ENCODE peak calls at places on chromosomes 7 and 10, in ten cellular contexts. I is activated CD4-positive, alpha-beta T cell treated with anti-CD3 and anti-CD28 coated beads, Interleukin-2, amount 10 ng/mL, durations not matched to agents 24 days and 14 days; U is ACHN; F is NCI-H1436; T is anterior cingulate cortex; O is astrocyte of the spinal cord; Z is cardiac muscle cell; M is spleen; E is frontal cortex; A is HT1080. Q is an unnamed sample.

GRCh38 chr7:95396136-95397032 is at the start of gene PON3:
- DNase-seq in A (no peak), U (no peak), I (peak), E (no peak), F (no peak), O (no peak), M (peak), T (no peak), Z (peak), Q (peak)

GRCh38 chr10:103637855-103638561 is 144.5 kb downstream of the NEURL1 start:
- DNase-seq in U (no peak), I (no peak), A (no peak), M (no peak), T (peak), E (no peak), F (no peak), O (peak), Z (peak), Q (peak)

GRCh38 chr10:24374134-24374915 is 165.4 kb downstream of the KIAA1217 start:
- DNase-seq in M (no peak), I (no peak), E (no peak), O (peak), F (no peak), U (no peak), Z (peak), A (no peak), T (no peak), Q (no peak)

GRCh38 chr10:79490400-79491081 is 21.8 kb upstream of the EIF5AL1 start:
- DNase-seq in A (peak), Z (peak), F (no peak), E (no peak), M (no peak), U (no peak), T (no peak), O (peak), I (no peak), Q (peak)

GRCh38 chr7:24069751-24070150 is 214.2 kb upstream of the NPY start:
- DNase-seq in F (no peak), E (no peak), A (no peak), M (no peak), O (no peak), T (no peak), U (no peak), Z (no peak), I (no peak), Q (no peak)

GRCh38 chr10:100729877-100730738 is 15.3 kb upstream of the PAX2 start:
- DNase-seq in Z (no peak), T (no peak), M (peak), A (no peak), E (no peak), I (no peak), U (peak), O (no peak), F (no peak), Q (no peak)

GRCh38 chr10:119502214-119502613 is 40.3 kb downstream of the RGS10 start:
- DNase-seq in Z (no peak), A (no peak), M (peak), I (peak), T (no peak), O (no peak), U (no peak), E (no peak), F (no peak), Q (no peak)

GRCh38 chr10:130160775-130161174 is 24.6 kb downstream of the GLRX3 start:
- DNase-seq in E (no peak), F (no peak), A (no peak), I (peak), U (no peak), O (peak), Z (no peak), M (no peak), T (no peak), Q (no peak)

GRCh38 chr10:72124984-72125383 is 36.6 kb upstream of the SPOCK2 start:
- DNase-seq in E (no peak), F (no peak), T (no peak), U (no peak), Z (peak), A (no peak), O (peak), I (no peak), M (no peak), Q (no peak)

GRCh38 chr7:94423865-94424264 is 29.2 kb downstream of the COL1A2 start:
- DNase-seq in I (no peak), M (no peak), A (peak), U (no peak), F (no peak), E (no peak), T (no peak), O (peak), Z (peak), Q (no peak)

GRCh38 chr10:101601541-101601940 is 13.4 kb downstream of the DPCD start:
- DNase-seq in O (no peak), Z (no peak), A (no peak), F (no peak), I (no peak), M (peak), E (no peak), T (no peak), U (no peak), Q (no peak)

GRCh38 chr10:132780356-132780755 is 5.6 kb downstream of the NKX6-2 start:
- DNase-seq in T (no peak), M (no peak), Z (no peak), E (no peak), F (no peak), O (no peak), A (no peak), U (no peak), I (no peak), Q (no peak)

GRCh38 chr10:89438525-89438924 is 24.2 kb downstream of the IFIT5 start:
- DNase-seq in M (no peak), F (no peak), A (no peak), T (no peak), Z (no peak), I (no peak), O (no peak), U (no peak), E (no peak), Q (no peak)

GRCh38 chr10:60040003-60040662 is 133.8 kb upstream of the CCDC6 start:
- DNase-seq in Z (no peak), A (no peak), M (no peak), F (no peak), U (no peak), I (no peak), E (no peak), T (no peak), O (no peak), Q (no peak)

GRCh38 chr10:22252801-22253577 is 35.2 kb upstream of the EBLN1 start:
- DNase-seq in U (no peak), M (peak), I (peak), F (no peak), E (peak), O (peak), A (no peak), T (peak), Z (peak), Q (peak)

Q was measured in right cardiac atrium.